ENCODE peak calls at places on chromosomes 6 and 20, in six cellular contexts. X, Y, W, Z, M and U are unnamed samples.

GRCh38 chr6:43668151-43669028 is 19.2 kb downstream of the MRPS18A start:
- DNase-seq in X (peak; percentile 63), Y (peak; percentile 62), W (peak; percentile 48), Z (peak; percentile 65), M (peak; percentile 70), U (no peak)

GRCh38 chr6:38713812-38714211 is 1.3 kb upstream of the DNAH8 start:
- DNase-seq in X (peak; percentile 69), Y (no peak), W (no peak), Z (peak; percentile 96), M (peak; percentile 34), U (no peak)

GRCh38 chr6:109406196-109406595 is 23.9 kb upstream of the CD164 start:
- DNase-seq in X (no peak), Y (no peak), W (peak; percentile 16), Z (no peak), M (no peak), U (no peak)

GRCh38 chr6:7633361-7633760 is 43.4 kb downstream of the SNRNP48 start:
- DNase-seq in X (no peak), Y (no peak), W (peak; percentile 62), Z (no peak), M (no peak), U (no peak)

GRCh38 chr6:52504778-52505127 is 72.1 kb downstream of the TRAM2 start:
- DNase-seq in X (no peak), Y (no peak), W (no peak), Z (no peak), M (no peak), U (no peak)

GRCh38 chr20:53695797-53696527 is 102.3 kb upstream of the ZNF217 start:
- DNase-seq in X (no peak), Y (no peak), W (no peak), Z (no peak), M (no peak), U (no peak)

GRCh38 chr20:14688045-14688444 is 350.6 kb upstream of the FLRT3 start:
- DNase-seq in X (no peak), Y (no peak), W (no peak), Z (no peak), M (no peak), U (no peak)

GRCh38 chr6:105675715-105676397 is 273.0 kb upstream of the PREP start:
- DNase-seq in X (peak; percentile 91), Y (peak; percentile 15), W (peak; percentile 97), Z (peak; percentile 56), M (no peak), U (no peak)

GRCh38 chr6:21593927-21594421 is 423 bp downstream of the SOX4 start:
- DNase-seq in X (peak; percentile 72), Y (peak; percentile 52), W (peak; percentile 74), Z (no peak), M (peak; percentile 41), U (peak; percentile 59)

GRCh38 chr6:14117158-14118090 is at the start of gene CD83:
- DNase-seq in X (peak; percentile 86), Y (peak; percentile 55), W (peak; percentile 51), Z (peak; percentile 82), M (peak; percentile 80), U (peak; percentile 76)